ENCODE peak calls at places on chromosomes 11 and 22, in six cellular contexts. X, R, J, I, U and G are unnamed samples.

GRCh38 chr11:113991718-113992458 is 17.0 kb downstream of the HTR3A start:
- DNase-seq in X (no peak), R (no peak), J (no peak), I (no peak), U (no peak), G (no peak)

GRCh38 chr22:48701296-48702030 is 1126.2 kb downstream of the BRD1 start:
- DNase-seq in X (no peak), R (no peak), J (no peak), I (no peak), U (no peak), G (no peak)

GRCh38 chr11:72778535-72779494 is 15.0 kb downstream of the STARD10 start:
- DNase-seq in X (no peak), R (peak), J (no peak), I (no peak), U (no peak), G (no peak)

GRCh38 chr11:4881860-4882500 is at the start of gene OR51T1:
- DNase-seq in X (no peak), R (no peak), J (no peak), I (no peak), U (no peak), G (no peak)

GRCh38 chr11:59418151-59418550 is 8.1 kb downstream of the OR5A2 start:
- DNase-seq in X (no peak), R (no peak), J (no peak), I (no peak), U (no peak), G (no peak)

GRCh38 chr11:118406599-118407166 is 5.3 kb downstream of the ATP5MG start:
- DNase-seq in X (no peak), R (no peak), J (no peak), I (no peak), U (no peak), G (no peak)

GRCh38 chr11:124724854-124725718 is 14.7 kb upstream of the NRGN start:
- DNase-seq in X (no peak), R (no peak), J (no peak), I (no peak), U (no peak), G (peak)

GRCh38 chr11:7278314-7278917 is 26.7 kb downstream of the SYT9 start:
- DNase-seq in X (peak), R (peak), J (no peak), I (no peak), U (peak), G (no peak)

GRCh38 chr11:32758291-32758690 is 36.2 kb downstream of the CCDC73 start:
- DNase-seq in X (no peak), R (no peak), J (no peak), I (no peak), U (no peak), G (no peak)

DNA sequence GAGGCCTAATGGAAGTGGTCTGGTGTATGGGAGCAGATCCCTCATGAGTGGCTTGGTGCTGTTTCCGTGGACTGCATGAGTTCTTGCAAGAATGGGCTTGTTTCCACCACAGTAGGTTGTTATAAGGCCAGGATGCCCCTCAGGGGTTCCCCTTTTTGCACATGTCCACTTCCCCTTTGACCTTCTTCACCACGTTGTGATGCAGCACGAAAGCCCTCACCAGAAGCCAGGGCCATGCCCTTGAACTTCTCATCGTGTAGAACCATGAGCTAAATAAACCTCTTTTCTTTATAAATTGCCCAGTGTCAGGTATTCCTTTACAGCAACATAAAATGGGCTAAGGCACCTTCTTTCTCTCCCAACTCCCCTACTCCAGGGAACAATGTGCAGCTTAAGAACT is 2.8 kb upstream of the NARS2 start:
- DNase-seq in X (no peak), R (no peak), J (no peak), I (no peak), U (no peak), G (no peak)
- H3K4me3 ChIP-seq in X (no peak), R (no peak), J (no peak), I (no peak), U (no peak), G (no peak)

DNA sequence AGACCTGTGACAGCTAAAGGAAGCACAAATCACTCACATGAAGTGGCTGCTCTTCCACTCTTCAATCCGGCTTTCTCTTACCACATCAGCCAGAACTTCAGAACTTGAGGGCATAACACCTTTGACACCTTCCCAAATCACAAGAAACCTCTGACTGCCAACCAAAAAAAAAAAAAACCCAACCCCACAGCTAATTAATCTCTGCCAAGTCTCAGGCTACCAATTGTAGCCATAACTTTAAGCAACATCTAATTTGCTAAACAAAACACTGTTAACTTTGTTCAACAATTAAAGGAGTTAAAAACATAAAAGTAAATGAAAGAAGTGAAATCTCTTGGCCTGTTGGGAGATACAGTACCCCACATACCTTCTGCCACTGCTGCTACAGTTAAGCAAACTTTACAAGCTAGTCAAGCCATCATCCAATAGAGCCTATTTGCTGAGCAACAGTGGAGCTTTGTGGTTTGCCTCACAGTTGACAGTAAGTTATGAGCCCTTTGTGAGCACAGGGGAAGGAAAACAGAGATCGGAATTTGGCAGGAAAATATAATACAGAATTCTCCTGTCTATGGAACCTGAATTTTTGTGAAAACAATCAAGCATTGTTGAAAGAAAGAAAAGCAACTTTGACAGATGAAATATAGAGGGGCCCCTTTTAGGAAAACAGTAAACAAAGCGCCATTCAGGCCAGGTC is at the start of gene SOX6:
- DNase-seq in X (no peak), R (no peak), J (peak), I (no peak), U (no peak), G (no peak)
- TF ChIP-seq CTCF in X (no peak), R (no peak), J (no peak), I (no peak), U (no peak), G (no peak)

DNA sequence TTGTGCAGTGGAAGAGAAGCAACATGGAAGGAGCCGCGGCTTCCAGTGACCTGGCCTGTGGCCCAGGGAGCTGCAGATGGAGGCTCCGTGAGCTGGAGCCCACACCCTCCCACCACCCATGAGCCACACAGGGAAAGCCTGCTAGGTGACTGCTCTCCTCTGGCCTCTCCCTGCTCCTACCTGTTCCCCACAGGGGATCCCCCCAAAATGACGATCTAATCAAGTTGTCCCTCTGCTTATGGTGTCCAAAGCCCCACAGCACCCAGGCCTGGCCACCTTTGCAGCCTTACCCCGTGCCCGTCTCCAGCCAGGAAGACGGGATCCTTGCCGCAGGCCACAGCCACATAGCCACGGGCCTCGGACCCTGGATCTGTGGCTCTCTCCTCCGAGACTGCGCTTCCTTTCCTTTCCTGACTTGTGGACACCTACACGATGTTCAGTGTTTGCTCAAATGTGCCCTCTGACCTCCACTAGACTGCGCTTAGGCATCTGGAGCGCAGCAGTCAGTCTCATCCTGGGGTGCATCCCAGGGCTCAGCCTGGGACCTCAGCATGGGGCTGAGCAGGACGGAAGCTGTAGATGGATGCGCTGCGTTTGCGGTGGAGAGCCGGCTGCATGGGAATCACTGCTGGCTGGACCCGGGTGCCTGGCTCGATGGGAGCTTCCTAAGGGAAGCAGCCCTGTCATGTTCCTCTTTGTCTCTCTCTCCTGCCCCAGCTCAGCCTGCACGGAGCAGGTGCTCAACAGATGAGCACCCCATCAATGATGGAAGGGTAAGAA is 133.3 kb downstream of the ST3GAL4 start:
- DNase-seq in X (no peak), R (no peak), J (no peak), I (no peak), U (no peak), G (peak)
- TF ChIP-seq POLR2A in X (no peak), R (no peak), J (no peak), I (no peak), U (no peak), G (no peak)

GRCh38 chr11:101584651-101585050 is 844 bp upstream of the TRPC6 start:
- DNase-seq in X (no peak), R (no peak), J (no peak), I (no peak), U (no peak), G (no peak)

GRCh38 chr11:101586965-101587364 is 3.2 kb upstream of the TRPC6 start:
- DNase-seq in X (no peak), R (no peak), J (no peak), I (no peak), U (no peak), G (no peak)

GRCh38 chr11:101584129-101584515 is 315 bp upstream of the TRPC6 start:
- DNase-seq in X (no peak), R (no peak), J (no peak), I (no peak), U (no peak), G (no peak)

GRCh38 chr11:101583180-101584128 is at the start of gene TRPC6:
- DNase-seq in X (peak), R (no peak), J (peak), I (no peak), U (no peak), G (peak)

DNA sequence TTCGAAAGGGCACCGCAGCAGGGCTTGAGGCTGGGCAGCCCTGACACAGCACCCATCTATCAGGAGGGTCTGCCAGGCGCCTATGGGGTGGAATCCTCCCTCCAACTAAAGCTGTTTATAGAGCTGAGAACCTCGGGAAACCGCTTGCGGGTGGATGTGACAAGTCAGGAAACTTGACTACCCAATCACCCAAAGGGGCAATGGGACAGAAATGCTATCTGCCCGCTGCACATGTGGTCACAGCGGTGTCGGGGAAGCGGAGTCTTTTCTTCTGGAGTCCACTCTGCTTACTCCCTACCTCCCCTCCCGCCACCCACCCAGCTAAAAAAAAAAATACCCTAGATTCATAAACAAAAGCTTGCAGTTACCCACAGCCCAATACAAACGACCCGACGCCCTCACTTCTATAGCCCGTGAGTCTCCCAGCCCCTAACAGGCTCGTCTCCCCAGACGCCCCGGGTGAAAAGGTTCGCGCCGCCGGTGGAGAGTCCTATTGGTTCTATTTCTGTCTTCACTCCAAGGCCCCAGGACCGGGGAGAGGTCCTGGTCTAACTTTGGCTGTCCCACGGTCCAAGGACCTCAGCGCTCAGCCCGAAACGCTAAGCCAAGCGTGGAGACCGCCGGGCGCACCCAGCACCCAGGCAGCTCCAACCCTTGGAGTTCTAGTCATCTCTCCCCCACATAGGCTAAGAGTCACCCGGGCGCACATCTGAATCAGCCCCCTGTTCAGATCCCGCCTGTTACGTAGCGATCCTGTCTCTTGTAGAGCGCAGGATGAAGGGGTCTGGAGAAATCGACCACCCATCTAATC is 1.4 kb downstream of the TRPC6 start:
- DNase-seq in X (peak), R (no peak), J (no peak), I (no peak), U (no peak), G (peak)
- H3K4me3 ChIP-seq in X (peak), R (no peak), J (peak), I (peak), U (no peak), G (peak)

GRCh38 chr22:19868333-19868732 is 13.7 kb upstream of the GNB1L start:
- DNase-seq in X (no peak), R (no peak), J (no peak), I (no peak), U (no peak), G (no peak)
- TF ChIP-seq CTCF in X (no peak), R (no peak), J (no peak), I (no peak), U (no peak), G (no peak)

GRCh38 chr22:37187552-37187890 is 526 bp downstream of the C1QTNF6 start:
- DNase-seq in X (no peak), R (no peak), J (no peak), I (no peak), U (peak), G (no peak)
- TF ChIP-seq POLR2A in X (no peak), R (no peak), J (no peak), I (no peak), U (no peak), G (no peak)